ENCODE peak calls at places on chromosomes 1 and 21, in four cellular contexts. O is putamen, X is stomach, T is IMR-90. K is an unnamed sample.

GRCh38 chr1:51072040-51072439 is 30.0 kb upstream of the C1orf185 start:
- DNase-seq in O (no peak), X (no peak), T (no peak), K (no peak)

GRCh38 chr1:200729863-200730262 is 8.8 kb upstream of the CAMSAP2 start:
- DNase-seq in O (no peak), X (no peak), T (no peak), K (no peak)

GRCh38 chr1:913491-914252 is 10.1 kb upstream of the SAMD11 start:
- DNase-seq in O (no peak), X (peak), T (no peak), K (no peak)

GRCh38 chr1:53326598-53327182 is 1.2 kb downstream of the LRP8 start:
- DNase-seq in O (no peak), X (no peak), T (no peak), K (peak)

GRCh38 chr21:42137191-42137913 is 66.2 kb downstream of the UMODL1 start:
- DNase-seq in O (no peak), X (no peak), T (no peak), K (no peak)

GRCh38 chr1:79539001-79539400 is 532.5 kb upstream of the ADGRL4 start:
- DNase-seq in O (no peak), X (no peak), T (no peak), K (peak)

GRCh38 chr21:31503467-31503866 is 156.0 kb upstream of the SOD1 start:
- DNase-seq in O (no peak), X (no peak), T (no peak), K (no peak)

GRCh38 chr1:33918368-33918767 is 54.5 kb downstream of the HMGB4 start:
- DNase-seq in O (no peak), X (no peak), T (peak), K (peak)

GRCh38 chr1:150168960-150169565 is 19.3 kb downstream of the PLEKHO1 start:
- DNase-seq in O (no peak), X (peak), T (peak), K (no peak)

GRCh38 chr1:169348356-169349036 is 19.1 kb downstream of the NME7 start:
- DNase-seq in O (peak), X (no peak), T (peak), K (no peak)

GRCh38 chr1:244100691-244101453 is 49.8 kb downstream of the ZBTB18 start:
- DNase-seq in O (no peak), X (no peak), T (peak), K (peak)